ENCODE peak calls at places on chromosomes 11 and 22, in six cellular contexts. R is uterus; K is CD8-positive, alpha-beta memory T cell; Z is fibroblast of lung; L is adrenal gland; I is suprapubic skin. J is an unnamed sample.

GRCh38 chr22:25745341-25746011 is 3.5 kb downstream of the MYO18B start:
- DNase-seq in R (no peak), K (no peak), Z (peak; percentile 67), L (no peak), I (no peak), J (peak; percentile 93)

GRCh38 chr11:96322775-96323642 is 20.0 kb downstream of the MAML2 start:
- DNase-seq in R (no peak), K (no peak), Z (no peak), L (no peak), I (no peak), J (no peak)

GRCh38 chr11:111310088-111310487 is 11.7 kb downstream of the POU2AF3 start:
- DNase-seq in R (no peak), K (no peak), Z (no peak), L (no peak), I (no peak), J (no peak)

GRCh38 chr11:76854709-76855108 is 6.0 kb upstream of the ACER3 start:
- DNase-seq in R (no peak), K (no peak), Z (no peak), L (no peak), I (no peak), J (no peak)

GRCh38 chr22:30943368-30943767 is 25.2 kb downstream of the MORC2 start:
- DNase-seq in R (no peak), K (peak; percentile 45), Z (no peak), L (no peak), I (no peak), J (no peak)

GRCh38 chr11:92979176-92979575 is 9.7 kb downstream of the MTNR1B start:
- DNase-seq in R (no peak), K (no peak), Z (peak; percentile 29), L (no peak), I (no peak), J (peak; percentile 76)

GRCh38 chr11:33830903-33831648 is 56.8 kb upstream of the FBXO3 start:
- DNase-seq in R (no peak), K (no peak), Z (no peak), L (no peak), I (no peak), J (no peak)

GRCh38 chr11:66768818-66769217 is 39.8 kb upstream of the SPTBN2 start:
- DNase-seq in R (no peak), K (no peak), Z (no peak), L (no peak), I (no peak), J (no peak)

GRCh38 chr11:126647735-126648134 is 292.2 kb downstream of the ST3GAL4 start:
- DNase-seq in R (no peak), K (no peak), Z (peak; percentile 26), L (no peak), I (no peak), J (peak; percentile 89)

GRCh38 chr11:22780914-22781593 is 48.5 kb downstream of the SVIP start:
- DNase-seq in R (no peak), K (no peak), Z (no peak), L (no peak), I (no peak), J (no peak)

GRCh38 chr11:71496421-71496820 is 30.6 kb upstream of the KRTAP5-7 start:
- DNase-seq in R (no peak), K (no peak), Z (no peak), L (peak; percentile 28), I (peak; percentile 49), J (no peak)

GRCh38 chr11:63939351-63939920 is 634 bp downstream of the NAA40 start:
- DNase-seq in R (no peak), K (no peak), Z (peak; percentile 25), L (no peak), I (no peak), J (peak; percentile 88)

GRCh38 chr11:76153609-76153949 is 52.7 kb downstream of the WNT11 start:
- DNase-seq in R (no peak), K (no peak), Z (no peak), L (peak; percentile 58), I (no peak), J (peak; percentile 94)

GRCh38 chr11:61293869-61294716 is 1.0 kb downstream of the VWCE start:
- DNase-seq in R (peak; percentile 80), K (no peak), Z (peak; percentile 42), L (peak; percentile 78), I (peak; percentile 77), J (peak; percentile 95)

GRCh38 chr22:41976070-41976901 is 7.0 kb downstream of the SEPTIN3 start:
- DNase-seq in R (no peak), K (peak; percentile 36), Z (no peak), L (no peak), I (no peak), J (peak; percentile 90)

GRCh38 chr11:128767518-128767917 is 73.6 kb downstream of the FLI1 start:
- DNase-seq in R (no peak), K (no peak), Z (no peak), L (no peak), I (no peak), J (peak; percentile 90)

GRCh38 chr22:44180706-44181032 is at the start of gene PARVG:
- DNase-seq in R (no peak), K (peak; percentile 37), Z (no peak), L (no peak), I (no peak), J (no peak)

GRCh38 chr11:130050272-130050671 is 19.4 kb upstream of the APLP2 start:
- DNase-seq in R (no peak), K (no peak), Z (no peak), L (no peak), I (no peak), J (no peak)

GRCh38 chr11:41660585-41660984 is 201.1 kb upstream of the LRRC4C start:
- DNase-seq in R (no peak), K (no peak), Z (no peak), L (no peak), I (no peak), J (no peak)

GRCh38 chr22:37428649-37429586 is 1.6 kb upstream of the ELFN2 start:
- DNase-seq in R (no peak), K (peak; percentile 51), Z (peak; percentile 53), L (no peak), I (no peak), J (peak; percentile 93)

GRCh38 chr11:17651681-17652080 is 67.7 kb upstream of the MYOD1 start:
- DNase-seq in R (no peak), K (no peak), Z (no peak), L (peak; percentile 4), I (no peak), J (no peak)

GRCh38 chr11:17658211-17658610 is 61.2 kb upstream of the MYOD1 start:
- DNase-seq in R (no peak), K (no peak), Z (no peak), L (no peak), I (no peak), J (no peak)

GRCh38 chr11:17652556-17652955 is 66.8 kb upstream of the MYOD1 start:
- DNase-seq in R (no peak), K (no peak), Z (no peak), L (no peak), I (no peak), J (no peak)

GRCh38 chr11:17653606-17654005 is 65.8 kb upstream of the MYOD1 start:
- DNase-seq in R (no peak), K (no peak), Z (no peak), L (peak; percentile 17), I (no peak), J (peak; percentile 61)

DNA sequence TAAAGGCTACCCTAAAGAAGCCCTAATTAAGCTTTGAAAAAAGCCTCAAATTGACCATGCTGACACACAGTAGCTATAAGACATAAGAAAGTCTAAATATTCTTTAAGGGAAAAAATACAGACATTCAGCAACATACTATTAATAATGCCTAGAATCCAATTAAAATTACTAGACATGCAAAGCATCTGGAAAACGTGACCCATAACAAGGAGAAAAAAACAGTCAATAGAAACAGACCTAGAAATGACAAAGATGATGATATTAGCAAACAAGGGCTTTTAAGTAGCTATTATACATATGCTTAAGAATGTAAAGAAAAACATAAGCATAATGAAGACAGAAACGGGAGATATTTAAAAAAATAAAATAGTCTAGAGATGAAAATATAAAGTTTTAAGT is 63.7 kb upstream of the MYOD1 start:
- DNase-seq in R (no peak), K (no peak), Z (no peak), L (no peak), I (no peak), J (no peak)
- H3K4me3 ChIP-seq in R (no peak overlapping the region), K (no peak overlapping the region), Z (no peak overlapping the region), L (no peak overlapping the region), I (no peak overlapping the region), J (no peak overlapping the region)

GRCh38 chr11:120197977-120198376 is 12.9 kb upstream of the OAF start:
- DNase-seq in R (no peak), K (no peak), Z (no peak), L (no peak), I (no peak), J (peak; percentile 71)

GRCh38 chr11:120197254-120197891 is 13.5 kb upstream of the OAF start:
- DNase-seq in R (no peak), K (no peak), Z (no peak), L (no peak), I (no peak), J (peak; percentile 81)

GRCh38 chr11:120194166-120194565 is 16.7 kb upstream of the OAF start:
- DNase-seq in R (no peak), K (no peak), Z (no peak), L (no peak), I (no peak), J (no peak)

GRCh38 chr11:120196857-120197253 is 14.0 kb upstream of the OAF start:
- DNase-seq in R (no peak), K (no peak), Z (no peak), L (no peak), I (no peak), J (peak; percentile 72)

GRCh38 chr11:120195601-120196289 is 15.1 kb upstream of the OAF start:
- DNase-seq in R (no peak), K (no peak), Z (no peak), L (no peak), I (no peak), J (peak; percentile 79)
- H3K27ac ChIP-seq in R (no peak overlapping the region), K (no peak overlapping the region), Z (no peak overlapping the region), L (no peak overlapping the region), I (no peak overlapping the region), J (no peak overlapping the region)

DNA sequence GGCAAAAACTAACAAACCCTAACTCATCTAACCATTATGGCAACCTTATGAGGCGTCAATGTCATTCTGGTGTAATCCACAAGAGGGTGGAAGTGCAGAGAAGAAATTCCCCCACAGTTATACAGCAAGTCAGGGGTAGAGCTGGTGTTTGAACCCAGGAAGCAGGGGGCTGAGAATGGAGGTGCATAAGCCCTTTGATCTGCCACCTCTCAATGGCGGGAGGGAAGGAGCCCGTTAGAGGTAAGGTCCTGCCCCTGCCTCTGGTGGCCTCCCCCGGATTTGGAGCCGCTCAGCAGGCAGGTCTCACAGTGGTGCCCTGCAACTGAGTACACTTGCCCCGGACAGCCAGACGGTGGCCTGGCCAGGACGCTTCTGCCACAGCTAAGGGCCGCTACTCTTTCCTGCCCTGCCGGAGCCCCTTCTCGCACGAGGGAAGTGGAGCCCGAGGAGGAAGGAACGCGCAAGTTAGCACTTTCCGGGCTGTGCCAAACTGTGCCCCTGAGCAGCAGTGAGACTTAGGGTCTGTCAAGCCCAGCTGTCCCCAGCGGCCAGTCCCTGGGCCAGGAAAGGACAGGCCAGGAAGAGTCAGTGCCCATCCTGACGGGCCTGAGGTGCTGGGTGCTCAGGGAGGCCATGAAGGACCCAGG is 1.1 kb downstream of the FXYD2 start:
- DNase-seq in R (peak; percentile 29), K (no peak), Z (no peak), L (peak; percentile 58), I (peak; percentile 64), J (peak; percentile 54)
- H3K9me3 ChIP-seq in R (no peaks in the 10 kb centered on the region), K (no peaks in the 10 kb centered on the region), Z (no peaks in the 10 kb centered on the region), L (no peaks in the 10 kb centered on the region), I (no peaks in the 10 kb centered on the region), J (no peaks in the 10 kb centered on the region)

DNA sequence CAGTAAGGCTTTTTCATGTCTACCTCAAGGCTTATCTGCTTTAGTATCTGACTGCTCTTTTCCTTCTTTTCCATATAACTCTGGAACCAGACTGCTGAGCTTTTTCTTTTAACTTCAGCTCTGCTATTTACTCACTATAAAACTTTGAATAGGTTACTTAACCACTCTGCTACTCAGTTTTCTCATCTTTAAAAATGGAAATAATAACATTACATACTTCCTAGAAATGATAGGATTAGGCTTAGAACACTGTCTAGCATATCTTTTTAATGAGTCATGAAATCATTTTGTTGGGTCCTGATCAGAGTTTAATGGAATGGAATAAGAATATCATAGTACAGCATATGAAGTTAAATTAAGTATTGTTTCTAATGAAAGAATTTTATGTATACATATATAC is 120.0 kb downstream of the METTL15 start:
- DNase-seq in R (no peak), K (no peak), Z (peak; percentile 43), L (no peak), I (no peak), J (no peak)
- H3K4me3 ChIP-seq in R (no peak overlapping the region), K (no peak overlapping the region), Z (no peak overlapping the region), L (no peak overlapping the region), I (no peak overlapping the region), J (peak overlapping the region; percentile 34)